ENCODE peak calls at places on chromosomes 5 and 9, in ten cellular contexts. J, C, A, O, K, P, D, M, U and E are unnamed samples.

GRCh38 chr5:123094919-123095693 is 6.1 kb downstream of the PRDM6 start:
- DNase-seq in J (no peak), C (no peak), A (no peak), O (no peak), K (no peak), P (no peak), D (no peak), M (no peak), U (no peak), E (no peak)

GRCh38 chr9:129385615-129385934 is 207.5 kb upstream of the IER5L start:
- DNase-seq in J (no peak), C (no peak), A (no peak), O (no peak), K (no peak), P (no peak), D (no peak), M (no peak), U (no peak), E (no peak)

GRCh38 chr5:1374680-1375055 is 29.8 kb upstream of the CLPTM1L start:
- DNase-seq in J (no peak), C (no peak), A (no peak), O (no peak), K (no peak), P (no peak), D (no peak), M (no peak), U (no peak), E (no peak)

GRCh38 chr5:136202800-136203199 is 9.8 kb upstream of the SMIM32 start:
- DNase-seq in J (no peak), C (no peak), A (no peak), O (peak; percentile 6), K (no peak), P (no peak), D (no peak), M (no peak), U (no peak), E (no peak)

GRCh38 chr9:97966493-97966892 is 16.6 kb upstream of the ANP32B start:
- DNase-seq in J (no peak), C (no peak), A (peak; percentile 49), O (no peak), K (no peak), P (no peak), D (no peak), M (no peak), U (no peak), E (no peak)

GRCh38 chr9:69657269-69657668 is 14.9 kb downstream of the APBA1 start:
- DNase-seq in J (no peak), C (no peak), A (no peak), O (peak; percentile 10), K (no peak), P (no peak), D (no peak), M (no peak), U (no peak), E (no peak)

GRCh38 chr9:79877943-79878612 is 306.3 kb downstream of the TLE4 start:
- DNase-seq in J (no peak), C (no peak), A (peak; percentile 43), O (no peak), K (no peak), P (no peak), D (no peak), M (no peak), U (no peak), E (peak; percentile 8)

GRCh38 chr9:136295055-136295454 is 8.8 kb downstream of the CCDC187 start:
- DNase-seq in J (no peak), C (no peak), A (no peak), O (no peak), K (no peak), P (no peak), D (no peak), M (no peak), U (no peak), E (no peak)

GRCh38 chr5:37717613-37718431 is 122.0 kb downstream of the GDNF start:
- DNase-seq in J (no peak), C (peak; percentile 93), A (no peak), O (peak; percentile 94), K (no peak), P (no peak), D (peak; percentile 50), M (peak; percentile 85), U (no peak), E (no peak)